ENCODE peak calls at places on chromosomes 2 and 18, in ten cellular contexts. X is ovary, N is neural progenitor cell, U is IMR-90, K is fibroblast of mammary gland, W is OCI-LY7, S is left lung, D is Peyer's patch, T is tibial nerve, I is GM13976. G is an unnamed sample.

GRCh38 chr2:207255565-207255964 is 89.8 kb upstream of the KLF7 start:
- DNase-seq in X (no peak), N (no peak), U (no peak), K (no peak), W (no peak), S (no peak), D (no peak), T (no peak), I (no peak), G (no peak)

GRCh38 chr2:17239550-17239949 is 278.7 kb downstream of the RAD51AP2 start:
- DNase-seq in X (no peak), N (no peak), U (no peak), K (no peak), W (no peak), S (no peak), D (no peak), T (no peak), I (no peak), G (no peak)

GRCh38 chr18:39959839-39960238 is 1995.2 kb upstream of the PIK3C3 start:
- DNase-seq in X (no peak), N (no peak), U (no peak), K (peak), W (no peak), S (no peak), D (no peak), T (no peak), I (no peak), G (no peak)

GRCh38 chr2:2527162-2527561 is 196.1 kb upstream of the MYT1L start:
- DNase-seq in X (no peak), N (no peak), U (peak), K (no peak), W (no peak), S (no peak), D (no peak), T (no peak), I (no peak), G (no peak)

GRCh38 chr18:25132786-25133496 is 219.0 kb downstream of the ZNF521 start:
- DNase-seq in X (no peak), N (no peak), U (no peak), K (no peak), W (no peak), S (no peak), D (no peak), T (no peak), I (no peak), G (no peak)

GRCh38 chr2:163348843-163349395 is 386.9 kb downstream of the FIGN start:
- DNase-seq in X (peak), N (peak), U (peak), K (peak), W (no peak), S (peak), D (no peak), T (no peak), I (no peak), G (no peak)

GRCh38 chr18:79630266-79631095 is 49.1 kb upstream of the CTDP1 start:
- DNase-seq in X (no peak), N (no peak), U (no peak), K (no peak), W (no peak), S (no peak), D (no peak), T (no peak), I (no peak), G (no peak)

GRCh38 chr2:76958749-76959148 is 563.4 kb downstream of the LRRTM4 start:
- DNase-seq in X (no peak), N (peak), U (no peak), K (no peak), W (no peak), S (no peak), D (no peak), T (no peak), I (no peak), G (no peak)

GRCh38 chr2:112793449-112793978 is 9.2 kb upstream of the IL1A start:
- DNase-seq in X (no peak), N (no peak), U (peak), K (peak), W (no peak), S (no peak), D (no peak), T (no peak), I (no peak), G (no peak)

GRCh38 chr2:29532451-29532850 is 388.9 kb downstream of the ALK start:
- DNase-seq in X (no peak), N (no peak), U (peak), K (peak), W (no peak), S (no peak), D (no peak), T (no peak), I (no peak), G (no peak)

GRCh38 chr2:168118733-168119518 is 128.5 kb downstream of the STK39 start:
- DNase-seq in X (no peak), N (peak), U (peak), K (peak), W (peak), S (no peak), D (no peak), T (no peak), I (no peak), G (peak)

GRCh38 chr2:72630767-72631166 is 195.1 kb downstream of the EXOC6B start:
- DNase-seq in X (no peak), N (no peak), U (peak), K (peak), W (no peak), S (no peak), D (no peak), T (no peak), I (no peak), G (no peak)

GRCh38 chr2:68853035-68853434 is 18.2 kb downstream of the BMP10 start:
- DNase-seq in X (no peak), N (no peak), U (peak), K (peak), W (no peak), S (no peak), D (no peak), T (no peak), I (no peak), G (no peak)

GRCh38 chr2:85852078-85852790 is 36.6 kb downstream of the ST3GAL5 start:
- DNase-seq in X (no peak), N (no peak), U (no peak), K (no peak), W (no peak), S (no peak), D (no peak), T (no peak), I (no peak), G (no peak)

GRCh38 chr2:174325932-174326879 is 8.5 kb upstream of the SP9 start:
- DNase-seq in X (no peak), N (peak), U (peak), K (peak), W (no peak), S (peak), D (peak), T (no peak), I (peak), G (no peak)

GRCh38 chr2:120546077-120546864 is 189.4 kb upstream of the GLI2 start:
- DNase-seq in X (no peak), N (peak), U (peak), K (peak), W (no peak), S (no peak), D (no peak), T (peak), I (no peak), G (no peak)

GRCh38 chr2:221060335-221060734 is 511.8 kb downstream of the EPHA4 start:
- DNase-seq in X (no peak), N (no peak), U (peak), K (peak), W (no peak), S (no peak), D (no peak), T (no peak), I (no peak), G (no peak)

GRCh38 chr2:238305965-238306679 is 14.2 kb upstream of the TRAF3IP1 start:
- DNase-seq in X (no peak), N (no peak), U (no peak), K (no peak), W (peak), S (no peak), D (peak), T (no peak), I (no peak), G (no peak)

GRCh38 chr18:69935319-69936190 is 12.1 kb downstream of the CD226 start:
- DNase-seq in X (no peak), N (peak), U (no peak), K (peak), W (no peak), S (peak), D (no peak), T (no peak), I (no peak), G (peak)

GRCh38 chr2:24917086-24917485 is 3.0 kb downstream of the ADCY3 start:
- DNase-seq in X (no peak), N (no peak), U (no peak), K (no peak), W (no peak), S (no peak), D (no peak), T (no peak), I (peak), G (no peak)

GRCh38 chr18:48613589-48613988 is 74.8 kb downstream of the CTIF start:
- DNase-seq in X (peak), N (no peak), U (peak), K (no peak), W (no peak), S (no peak), D (no peak), T (peak), I (no peak), G (no peak)

GRCh38 chr2:136206613-136207012 is 88.7 kb upstream of the CXCR4 start:
- DNase-seq in X (no peak), N (no peak), U (no peak), K (no peak), W (peak), S (no peak), D (no peak), T (no peak), I (peak), G (peak)

GRCh38 chr2:216698895-216699294 is 3.5 kb upstream of the IGFBP5 start:
- DNase-seq in X (peak), N (peak), U (peak), K (peak), W (peak), S (no peak), D (no peak), T (no peak), I (peak), G (no peak)

GRCh38 chr2:230925879-230926765 is 1.1 kb upstream of the GPR55 start:
- DNase-seq in X (no peak), N (no peak), U (no peak), K (no peak), W (no peak), S (peak), D (peak), T (no peak), I (peak), G (no peak)

GRCh38 chr18:57251747-57252146 is 100.6 kb upstream of the ST8SIA3 start:
- DNase-seq in X (no peak), N (no peak), U (no peak), K (no peak), W (no peak), S (no peak), D (no peak), T (no peak), I (no peak), G (no peak)

GRCh38 chr2:144137269-144137668 is 382.6 kb downstream of the ZEB2 start:
- DNase-seq in X (no peak), N (no peak), U (no peak), K (no peak), W (no peak), S (no peak), D (no peak), T (no peak), I (no peak), G (no peak)

GRCh38 chr2:235078182-235078581 is 126.4 kb downstream of the SH3BP4 start:
- DNase-seq in X (no peak), N (no peak), U (no peak), K (no peak), W (no peak), S (no peak), D (no peak), T (no peak), I (no peak), G (no peak)

GRCh38 chr2:101736233-101736632 is 38.7 kb downstream of the MAP4K4 start:
- DNase-seq in X (no peak), N (no peak), U (no peak), K (no peak), W (no peak), S (no peak), D (no peak), T (no peak), I (no peak), G (no peak)

GRCh38 chr2:145404690-145405089 is 884.8 kb upstream of the ZEB2 start:
- DNase-seq in X (no peak), N (no peak), U (peak), K (no peak), W (no peak), S (no peak), D (no peak), T (no peak), I (no peak), G (no peak)

GRCh38 chr18:39596891-39597290 is 2031.3 kb upstream of the CELF4 start:
- DNase-seq in X (no peak), N (no peak), U (no peak), K (no peak), W (no peak), S (no peak), D (no peak), T (no peak), I (no peak), G (no peak)

GRCh38 chr2:205702576-205702975 is 20.3 kb downstream of the NRP2 start:
- DNase-seq in X (no peak), N (no peak), U (no peak), K (no peak), W (no peak), S (no peak), D (no peak), T (no peak), I (no peak), G (no peak)

GRCh38 chr2:168611896-168612650 is 156.0 kb downstream of the CERS6 start:
- DNase-seq in X (no peak), N (no peak), U (no peak), K (no peak), W (no peak), S (no peak), D (no peak), T (no peak), I (no peak), G (no peak)

GRCh38 chr18:14976736-14977430 is 228.9 kb downstream of the ANKRD30B start:
- DNase-seq in X (no peak), N (no peak), U (no peak), K (peak), W (no peak), S (no peak), D (no peak), T (no peak), I (no peak), G (no peak)

GRCh38 chr2:69118609-69119008 is 105.6 kb downstream of the ANTXR1 start:
- DNase-seq in X (no peak), N (no peak), U (peak), K (no peak), W (no peak), S (no peak), D (no peak), T (no peak), I (no peak), G (no peak)

GRCh38 chr2:120892967-120893667 is 157.4 kb downstream of the GLI2 start:
- DNase-seq in X (no peak), N (peak), U (peak), K (peak), W (no peak), S (no peak), D (no peak), T (no peak), I (no peak), G (no peak)

GRCh38 chr18:8699948-8700347 is 5.4 kb upstream of the MTCL1 start:
- DNase-seq in X (no peak), N (no peak), U (peak), K (peak), W (no peak), S (no peak), D (no peak), T (no peak), I (no peak), G (no peak)

GRCh38 chr2:100786297-100786658 is 33.7 kb upstream of the NPAS2 start:
- DNase-seq in X (no peak), N (no peak), U (peak), K (peak), W (no peak), S (peak), D (no peak), T (no peak), I (no peak), G (no peak)

DNA sequence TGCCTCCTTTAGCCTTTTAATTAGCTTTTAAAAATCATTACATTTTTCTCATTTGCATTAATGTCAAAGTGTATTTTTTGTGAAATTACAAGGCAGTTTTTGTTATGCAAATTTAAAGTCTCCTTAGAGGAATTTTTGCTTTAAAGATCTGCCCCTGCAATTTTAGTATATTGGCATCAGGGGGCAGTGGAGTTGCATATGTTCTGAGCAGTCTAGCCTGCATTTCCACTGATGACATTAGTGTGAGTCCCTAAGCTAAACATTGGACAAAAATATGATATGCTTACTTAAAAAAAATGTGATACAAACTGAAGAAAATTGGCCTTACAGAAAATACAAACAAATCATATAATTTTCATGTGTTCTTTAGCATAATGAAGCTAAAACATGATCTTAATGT is 426.5 kb downstream of the SLC4A3 start:
- DNase-seq in X (no peak), N (no peak), U (peak), K (peak), W (peak), S (no peak), D (no peak), T (no peak), I (no peak), G (no peak)
- TF ChIP-seq CTCF in X (no peak), N (peak), U (peak), K (peak), W (peak), S (no peak), D (no peak), T (no peak), I (no peak), G (peak)

GRCh38 chr2:166104773-166105172 is 23.0 kb downstream of the SCN1A start:
- DNase-seq in X (no peak), N (no peak), U (no peak), K (peak), W (no peak), S (no peak), D (no peak), T (no peak), I (no peak), G (no peak)

GRCh38 chr2:166112193-166112605 is 15.6 kb downstream of the SCN1A start:
- DNase-seq in X (no peak), N (no peak), U (peak), K (peak), W (no peak), S (no peak), D (no peak), T (no peak), I (no peak), G (no peak)

GRCh38 chr2:166104084-166104483 is 23.7 kb downstream of the SCN1A start:
- DNase-seq in X (no peak), N (no peak), U (no peak), K (no peak), W (no peak), S (no peak), D (no peak), T (no peak), I (no peak), G (no peak)

GRCh38 chr2:166106431-166107015 is 21.3 kb downstream of the SCN1A start:
- DNase-seq in X (no peak), N (peak), U (peak), K (peak), W (peak), S (no peak), D (no peak), T (no peak), I (no peak), G (no peak)
- TF ChIP-seq CTCF in X (no peak), N (peak), U (peak), K (peak), W (peak), S (no peak), D (no peak), T (no peak), I (no peak), G (peak)

DNA sequence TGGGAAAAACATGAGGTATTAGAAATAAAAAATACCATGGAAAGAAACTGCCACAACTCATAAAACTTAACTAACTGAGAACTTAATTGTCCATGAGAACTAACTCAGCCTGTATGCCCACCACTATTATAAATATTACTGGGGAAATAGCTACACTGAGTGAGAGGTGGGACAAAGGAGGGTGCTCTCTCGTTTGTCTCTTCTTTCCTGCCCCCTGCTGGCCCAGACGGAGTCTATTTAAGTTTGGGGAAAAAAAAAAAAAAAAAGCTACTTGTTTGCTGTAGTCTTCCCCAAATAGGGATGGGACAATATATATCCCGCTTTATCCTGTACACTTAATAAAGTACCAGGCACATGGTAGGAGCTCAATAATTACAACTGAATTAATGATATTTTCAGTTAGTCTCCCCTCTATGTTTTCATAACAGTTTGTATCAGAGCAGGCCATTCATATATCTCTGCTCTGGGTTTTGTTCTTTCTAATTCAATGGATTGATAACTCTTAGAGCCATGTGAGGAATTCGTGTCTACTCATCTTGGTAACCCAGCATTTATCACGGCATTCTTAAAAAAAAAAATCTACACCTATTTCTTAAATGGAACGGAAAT is 647.7 kb upstream of the PKDCC start:
- DNase-seq in X (no peak), N (peak), U (no peak), K (peak), W (peak), S (no peak), D (no peak), T (no peak), I (no peak), G (no peak)
- TF ChIP-seq CTCF in X (no peak), N (peak), U (peak), K (peak), W (peak), S (peak), D (no peak), T (no peak), I (no peak), G (peak)

DNA sequence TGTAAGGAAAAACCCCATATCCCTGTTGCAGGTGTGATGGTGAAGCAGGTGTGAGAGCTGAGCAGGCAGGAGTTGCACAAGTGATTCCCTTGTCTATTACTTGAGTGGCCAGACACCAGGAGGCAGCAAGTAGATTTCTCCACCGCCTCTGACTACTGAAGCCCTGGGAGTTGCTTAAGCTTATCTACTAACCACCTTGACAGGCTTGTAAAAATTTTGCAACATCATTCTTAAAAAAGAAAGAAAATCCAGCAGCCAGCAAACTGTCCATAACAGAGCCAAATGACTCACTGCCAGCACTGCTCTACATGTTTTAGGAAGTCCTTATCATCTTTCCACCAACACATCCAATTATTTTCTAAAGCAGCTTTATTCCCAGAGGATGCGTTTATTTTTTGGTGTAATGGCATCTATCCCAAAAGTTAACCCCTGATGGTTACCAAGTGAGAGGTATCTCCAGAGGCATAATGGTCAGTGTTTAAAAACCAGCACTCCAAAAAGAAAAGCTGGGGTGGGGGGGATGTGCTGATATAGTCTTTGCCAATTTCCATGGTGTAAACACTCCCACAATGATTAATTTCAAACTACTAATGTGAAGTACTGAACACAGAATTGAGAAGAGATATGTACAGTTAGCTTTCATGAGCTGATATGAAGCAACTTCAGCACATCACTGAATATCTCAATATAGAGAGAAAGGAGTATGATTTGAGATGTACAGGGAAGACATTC is 16.3 kb upstream of the GPR39 start:
- DNase-seq in X (no peak), N (no peak), U (peak), K (peak), W (no peak), S (no peak), D (no peak), T (no peak), I (no peak), G (no peak)
- TF ChIP-seq CTCF in X (no peak), N (no peak), U (peak), K (no peak), W (no peak), S (no peak), D (no peak), T (no peak), I (no peak), G (no peak)

G was measured in GM12864.